ENCODE peak calls at places on chromosomes 1 and 21, in four cellular contexts. T is HCT116, L is H9, B is neural progenitor cell. C is an unnamed sample.

GRCh38 chr1:222817529-222817928 is 2.7 kb downstream of the DISP1 start:
- DNase-seq in B (no peak), L (no peak), T (peak), C (peak)

GRCh38 chr1:113101588-113101987 is 28.6 kb downstream of the LRIG2 start:
- DNase-seq in T (no peak), B (no peak), L (no peak), C (no peak)

GRCh38 chr21:25215698-25216384 is 391.4 kb downstream of the MRPL39 start:
- DNase-seq in B (no peak), T (no peak), L (no peak), C (no peak)

GRCh38 chr1:39609618-39610331 is 29.7 kb downstream of the HEYL start:
- DNase-seq in L (peak), T (peak), B (peak), C (peak)

GRCh38 chr1:217136895-217137205 is 413.6 kb upstream of the ESRRG start:
- DNase-seq in L (peak), T (no peak), B (no peak), C (no peak)

GRCh38 chr1:79004916-79005315 is 1.6 kb downstream of the ADGRL4 start:
- DNase-seq in L (no peak), T (no peak), B (no peak), C (no peak)

GRCh38 chr1:28955930-28956552 is 41.7 kb downstream of the EPB41 start:
- DNase-seq in B (peak), T (no peak), L (no peak), C (no peak)

GRCh38 chr1:227736814-227737432 is 1.7 kb downstream of the SNAP47 start:
- DNase-seq in T (no peak), L (no peak), B (no peak), C (no peak)

GRCh38 chr1:97826820-97827219 is 94.0 kb downstream of the DPYD start:
- DNase-seq in L (no peak), B (no peak), T (no peak), C (no peak)

GRCh38 chr1:114087495-114087894 is 66.2 kb downstream of the SYT6 start:
- DNase-seq in B (no peak), L (no peak), T (no peak), C (no peak)

GRCh38 chr1:234322979-234323378 is 50.3 kb upstream of the COA6 start:
- DNase-seq in L (peak), B (peak), T (peak), C (no peak)

GRCh38 chr1:116911166-116911553 is 1.4 kb downstream of the PTGFRN start:
- DNase-seq in L (no peak), B (peak), T (no peak), C (no peak)

GRCh38 chr1:178055093-178055492 is 38.8 kb upstream of the RASAL2 start:
- DNase-seq in L (peak), B (peak), T (no peak), C (no peak)
- H2AFZ ChIP-seq in L (no peak), B (no peak), T (peak), C (no peak)

DNA sequence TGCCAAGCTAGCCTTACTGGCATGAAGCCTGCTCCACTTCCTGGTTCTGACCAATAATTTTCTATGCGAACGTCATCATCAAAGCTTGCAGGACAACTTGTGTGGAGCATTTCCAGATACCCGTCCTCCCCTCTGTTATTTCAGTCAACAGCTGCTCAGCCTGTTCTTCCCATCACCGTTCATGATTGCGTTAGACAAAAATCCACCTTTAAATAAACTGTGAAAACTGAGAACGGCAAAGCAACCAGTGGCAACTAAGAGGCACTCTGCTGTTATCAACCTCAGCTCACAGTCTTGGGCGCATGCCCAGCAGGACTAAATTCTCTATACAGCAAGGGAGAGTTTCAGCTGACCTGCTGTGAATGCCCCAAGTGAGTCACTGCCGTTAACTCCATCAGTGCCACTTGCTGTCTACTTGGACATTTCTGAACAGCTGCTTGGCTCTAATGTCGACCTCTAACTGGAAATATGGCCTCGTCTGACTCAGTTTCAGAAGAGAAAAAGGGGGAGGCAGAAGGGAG is 207.4 kb upstream of the RUNX1 start:
- DNase-seq in B (peak), L (no peak), T (peak), C (peak)
- H2AFZ ChIP-seq in B (peak), L (peak), T (peak), C (no peak)

GRCh38 chr1:36154335-36154734 is 1.6 kb upstream of the MAP7D1 start:
- DNase-seq in T (no peak), B (no peak), L (no peak), C (no peak)

GRCh38 chr1:36151133-36151844 is 2.0 kb upstream of the TRAPPC3 start:
- DNase-seq in L (no peak), T (no peak), B (no peak), C (no peak)

GRCh38 chr1:36154765-36155559 is 998 bp upstream of the MAP7D1 start:
- DNase-seq in L (peak), T (no peak), B (peak), C (peak)

GRCh38 chr1:36151845-36152203 is 2.5 kb upstream of the TRAPPC3 start:
- DNase-seq in L (no peak), B (no peak), T (no peak), C (no peak)

DNA sequence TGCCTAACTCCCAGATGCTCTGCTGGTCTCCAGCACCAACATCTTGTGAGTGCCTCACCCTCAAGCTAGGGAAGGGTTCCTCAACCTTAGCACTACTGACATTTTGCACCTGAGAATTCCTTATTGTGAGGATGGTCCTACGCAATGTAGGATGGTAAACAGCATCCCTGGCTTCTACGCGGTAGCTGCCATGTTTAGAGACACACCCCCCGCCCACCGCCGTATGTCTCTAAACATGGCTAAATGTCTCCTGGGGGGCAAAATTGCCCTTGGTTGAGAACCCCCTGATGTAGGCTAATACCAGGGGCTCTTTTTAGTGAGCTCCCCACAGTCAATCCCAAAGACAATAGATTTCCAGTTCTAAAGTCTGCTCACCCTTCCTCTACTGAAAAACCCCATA is 2.5 kb upstream of the MAP7D1 start:
- DNase-seq in T (no peak), L (no peak), B (no peak), C (no peak)
- H2AFZ ChIP-seq in T (no peak), L (no peak), B (no peak), C (no peak)

DNA sequence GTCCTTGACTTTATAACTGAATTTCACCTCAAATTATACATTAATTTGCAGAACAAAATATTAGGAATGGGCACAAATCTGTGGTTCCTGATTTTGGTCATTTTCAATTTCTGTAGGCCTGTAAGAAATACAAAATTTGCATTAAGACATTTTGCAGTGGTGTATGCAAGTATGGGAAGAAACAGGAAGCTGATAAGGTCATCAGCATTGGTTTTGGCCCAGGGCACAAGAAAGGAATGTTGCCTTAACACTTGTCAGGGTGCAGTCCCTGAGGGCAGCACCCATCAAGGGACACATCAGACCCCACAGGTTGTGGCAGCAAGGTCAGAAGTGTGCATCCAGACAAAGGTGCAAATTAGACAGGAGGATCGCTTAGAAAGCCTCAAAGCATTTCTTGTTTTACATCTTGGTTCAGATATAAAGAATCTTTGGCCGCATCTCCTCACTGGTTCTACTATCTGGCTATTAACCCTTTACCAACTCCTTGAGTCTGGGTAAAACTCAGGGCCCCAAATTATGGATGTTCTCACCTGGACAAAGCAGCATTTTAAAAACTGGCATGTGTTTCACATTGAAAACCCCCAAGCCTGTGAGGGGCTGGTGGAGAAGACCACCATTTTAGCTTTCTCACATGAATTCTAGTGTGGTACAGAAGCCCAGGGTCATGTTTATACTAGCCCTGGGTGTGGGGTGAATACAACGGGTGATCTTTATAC is 182.4 kb downstream of the CDC7 start:
- DNase-seq in L (no peak), B (no peak), T (no peak), C (no peak)
- H2AFZ ChIP-seq in L (no peak), B (no peak), T (no peak), C (no peak)

GRCh38 chr21:14900611-14901010 is 164.2 kb downstream of the NRIP1 start:
- DNase-seq in T (no peak), B (no peak), L (no peak), C (no peak)

GRCh38 chr21:14901482-14901958 is 163.3 kb downstream of the NRIP1 start:
- DNase-seq in T (peak), L (no peak), B (no peak), C (peak)

GRCh38 chr21:14895792-14896191 is 169.0 kb downstream of the NRIP1 start:
- DNase-seq in L (no peak), B (no peak), T (no peak), C (no peak)

DNA sequence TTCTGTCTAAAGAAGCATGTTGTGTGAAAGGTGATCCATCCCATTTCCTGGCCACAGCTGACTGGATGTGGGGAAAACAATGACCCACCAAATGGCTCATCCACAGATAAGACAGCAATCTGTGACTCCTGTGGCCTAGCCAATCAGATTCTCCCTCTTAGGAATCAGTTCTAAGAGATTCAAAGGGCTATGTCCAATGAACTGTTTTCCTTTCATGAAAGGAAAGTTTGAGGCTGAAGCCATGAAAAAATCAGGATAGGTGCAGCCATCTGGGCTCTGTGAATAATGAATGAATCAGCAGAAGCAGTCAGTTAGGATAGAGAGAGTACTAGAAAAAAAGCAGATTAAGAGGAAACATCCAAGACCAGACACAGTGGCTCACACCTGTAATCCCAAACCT is 164.7 kb downstream of the NRIP1 start:
- DNase-seq in B (no peak), T (no peak), L (no peak), C (no peak)
- H2AFZ ChIP-seq in B (no peak), T (no peak), L (no peak), C (no peak)